ENCODE peak calls at places on chromosomes 2 and 18, in nine cellular contexts. W is endothelial cell; X is activated CD4-positive, alpha-beta T cell treated with anti-CD3 and anti-CD28 coated beads, Interleukin-2, amount 50 U/mL, for 4 hours; P is amygdala; K is adrenal gland; E is Caco-2; L is T-helper 1 cell; O is germinal center; N is neuronal stem cell. D is an unnamed sample.

GRCh38 chr2:28228419-28228995 is 164.2 kb upstream of the FOSL2 start:
- DNase-seq in W (no peak), X (no peak), P (no peak), K (no peak), E (no peak), L (peak), O (no peak), N (no peak), D (no peak)

GRCh38 chr2:187718092-187718491 is 163.9 kb upstream of the TFPI start:
- DNase-seq in W (no peak), X (no peak), P (no peak), K (no peak), E (no peak), L (no peak), O (no peak), N (no peak), D (no peak)

GRCh38 chr2:162300271-162300670 is 18.2 kb downstream of the IFIH1 start:
- DNase-seq in W (no peak), X (no peak), P (no peak), K (no peak), E (no peak), L (no peak), O (no peak), N (no peak), D (no peak)

GRCh38 chr2:29401994-29402393 is 286.8 kb downstream of the CLIP4 start:
- DNase-seq in W (no peak), X (no peak), P (no peak), K (no peak), E (no peak), L (no peak), O (no peak), N (no peak), D (no peak)

GRCh38 chr2:235382091-235383000 is 111.5 kb upstream of the AGAP1 start:
- DNase-seq in W (no peak), X (no peak), P (no peak), K (no peak), E (no peak), L (no peak), O (no peak), N (no peak), D (no peak)

GRCh38 chr18:48806551-48807261 is 144.1 kb downstream of the SMAD7 start:
- DNase-seq in W (no peak), X (no peak), P (no peak), K (no peak), E (no peak), L (peak), O (no peak), N (no peak), D (no peak)

GRCh38 chr18:8050616-8051314 is 483.6 kb downstream of the PTPRM start:
- DNase-seq in W (no peak), X (no peak), P (no peak), K (no peak), E (no peak), L (no peak), O (no peak), N (no peak), D (no peak)

GRCh38 chr2:49702740-49703139 is 548.4 kb upstream of the FSHR start:
- DNase-seq in W (no peak), X (no peak), P (no peak), K (no peak), E (no peak), L (no peak), O (no peak), N (no peak), D (no peak)

GRCh38 chr2:175539122-175539521 is 357.6 kb upstream of the ATP5MC3 start:
- DNase-seq in W (no peak), X (no peak), P (no peak), K (no peak), E (no peak), L (no peak), O (no peak), N (no peak), D (no peak)

GRCh38 chr2:217854684-217855083 is 148.1 kb downstream of the TNS1 start:
- DNase-seq in W (no peak), X (no peak), P (no peak), K (no peak), E (no peak), L (no peak), O (no peak), N (no peak), D (no peak)

GRCh38 chr2:42639340-42640077 is 71.1 kb downstream of the MTA3 start:
- DNase-seq in W (no peak), X (no peak), P (no peak), K (no peak), E (no peak), L (no peak), O (no peak), N (no peak), D (no peak)

GRCh38 chr2:53202063-53202462 is 565.5 kb upstream of the CHAC2 start:
- DNase-seq in W (no peak), X (no peak), P (no peak), K (no peak), E (peak), L (no peak), O (no peak), N (no peak), D (no peak)

GRCh38 chr2:101296314-101296809 is 12.1 kb downstream of the RNF149 start:
- DNase-seq in W (no peak), X (no peak), P (no peak), K (no peak), E (no peak), L (no peak), O (no peak), N (no peak), D (no peak)

GRCh38 chr2:39266906-39267434 is 23.2 kb upstream of the CDKL4 start:
- DNase-seq in W (no peak), X (no peak), P (no peak), K (no peak), E (no peak), L (no peak), O (no peak), N (no peak), D (no peak)

GRCh38 chr2:191679818-191680600 is 2.1 kb downstream of the NABP1 start:
- DNase-seq in W (no peak), X (no peak), P (no peak), K (no peak), E (no peak), L (peak), O (peak), N (no peak), D (no peak)

GRCh38 chr2:121803503-121803902 is 48.1 kb downstream of the TSN start:
- DNase-seq in W (no peak), X (no peak), P (no peak), K (no peak), E (no peak), L (no peak), O (no peak), N (no peak), D (no peak)

GRCh38 chr2:50722828-50723227 is 309.1 kb downstream of the NRXN1 start:
- DNase-seq in W (no peak), X (no peak), P (no peak), K (no peak), E (no peak), L (no peak), O (no peak), N (no peak), D (no peak)

GRCh38 chr2:208501217-208501616 is 94.6 kb downstream of the PTH2R start:
- DNase-seq in W (no peak), X (no peak), P (no peak), K (no peak), E (peak), L (no peak), O (no peak), N (peak), D (no peak)

GRCh38 chr18:75238100-75238499 is 27.5 kb downstream of the TSHZ1 start:
- DNase-seq in W (no peak), X (no peak), P (no peak), K (no peak), E (no peak), L (no peak), O (no peak), N (no peak), D (no peak)

GRCh38 chr2:234033174-234033573 is 17.3 kb upstream of the SPP2 start:
- DNase-seq in W (no peak), X (no peak), P (no peak), K (no peak), E (no peak), L (peak), O (no peak), N (no peak), D (no peak)

GRCh38 chr2:20196053-20196880 is 28.7 kb downstream of the SDC1 start:
- DNase-seq in W (no peak), X (no peak), P (no peak), K (no peak), E (no peak), L (no peak), O (no peak), N (no peak), D (no peak)

GRCh38 chr2:205461678-205462665 is 220.3 kb upstream of the NRP2 start:
- DNase-seq in W (no peak), X (no peak), P (no peak), K (no peak), E (no peak), L (peak), O (no peak), N (no peak), D (no peak)

GRCh38 chr2:47984041-47984440 is 77.7 kb upstream of the FBXO11 start:
- DNase-seq in W (no peak), X (no peak), P (no peak), K (no peak), E (no peak), L (no peak), O (no peak), N (no peak), D (no peak)

GRCh38 chr2:26344581-26345283 is 1.2 kb upstream of the SELENOI start:
- DNase-seq in W (no peak), X (peak), P (no peak), K (peak), E (peak), L (no peak), O (no peak), N (no peak), D (no peak)

GRCh38 chr18:62585274-62586147 is 62.7 kb downstream of the ZCCHC2 start:
- DNase-seq in W (no peak), X (peak), P (no peak), K (no peak), E (no peak), L (peak), O (no peak), N (no peak), D (peak)

GRCh38 chr2:105515581-105516415 is 116.9 kb upstream of the FHL2 start:
- DNase-seq in W (no peak), X (no peak), P (peak), K (no peak), E (no peak), L (no peak), O (no peak), N (no peak), D (no peak)

GRCh38 chr2:53970095-53970897 is 497 bp downstream of the PSME4 start:
- DNase-seq in W (peak), X (no peak), P (peak), K (peak), E (peak), L (peak), O (peak), N (peak), D (peak)

GRCh38 chr2:19575618-19576017 is 217.2 kb upstream of the OSR1 start:
- DNase-seq in W (no peak), X (no peak), P (no peak), K (no peak), E (no peak), L (no peak), O (no peak), N (no peak), D (no peak)

GRCh38 chr2:8458461-8459459 is 223.1 kb upstream of the ID2 start:
- DNase-seq in W (no peak), X (no peak), P (no peak), K (no peak), E (no peak), L (no peak), O (no peak), N (no peak), D (no peak)

GRCh38 chr18:76209597-76209996 is 285.4 kb downstream of the ZNF516 start:
- DNase-seq in W (no peak), X (no peak), P (no peak), K (no peak), E (no peak), L (no peak), O (no peak), N (no peak), D (no peak)

GRCh38 chr2:200748779-200749178 is 62.9 kb upstream of the BZW1 start:
- DNase-seq in W (no peak), X (no peak), P (no peak), K (no peak), E (no peak), L (no peak), O (no peak), N (no peak), D (no peak)

GRCh38 chr2:172996387-172996961 is 79.2 kb upstream of the MAP3K20 start:
- DNase-seq in W (no peak), X (no peak), P (no peak), K (no peak), E (no peak), L (no peak), O (no peak), N (no peak), D (no peak)

GRCh38 chr2:37583402-37583801 is 88.0 kb downstream of the CDC42EP3 start:
- DNase-seq in W (no peak), X (no peak), P (no peak), K (no peak), E (no peak), L (no peak), O (no peak), N (no peak), D (no peak)

GRCh38 chr2:218083352-218083676 is 14.3 kb downstream of the RUFY4 start:
- DNase-seq in W (no peak), X (no peak), P (no peak), K (no peak), E (no peak), L (no peak), O (no peak), N (no peak), D (no peak)

GRCh38 chr2:163601377-163601776 is 134.4 kb downstream of the FIGN start:
- DNase-seq in W (no peak), X (no peak), P (no peak), K (no peak), E (no peak), L (no peak), O (no peak), N (peak), D (no peak)

D was measured in activated T-helper 2 cell treated with anti-CD3 and anti-CD28 coated beads, Interferon-gamma antibody, Interleukin-2, Interleukin-4, amounts not matched to agents 10 μg/mL and 5 μg/mL and 100 μg/mL, durations not matched to agents 14 hours and 24 hours and 36 hours.